ENCODE peak calls at places on chromosomes 5 and 9, in seven cellular contexts. One of them, this sample, is unnamed.

GRCh38 chr9:119368681-119369581 is at the start of gene BRINP1:
- DNase-seq in epithelial cell of proximal tubule: no peak
- DNase-seq in Right ventricle myocardium superior: peak; percentile 43
- DNase-seq in WERI-Rb-1: peak; percentile 94
- DNase-seq in T-helper 9 cell: no peak
- DNase-seq in AML-193: no peak
- DNase-seq in stimulated activated CD8-positive, alpha-beta memory T cell treated with anti-CD3 and anti-CD28 coated beads, Interleukin-4, amount 100 ng/mL, for 4 hours: no peak
- DNase-seq in this sample: no peak

GRCh38 chr5:168372351-168372946 is 81.0 kb downstream of the WWC1 start:
- DNase-seq in epithelial cell of proximal tubule: no peak
- DNase-seq in Right ventricle myocardium superior: no peak
- DNase-seq in WERI-Rb-1: peak; percentile 64
- DNase-seq in T-helper 9 cell: no peak
- DNase-seq in AML-193: no peak
- DNase-seq in stimulated activated CD8-positive, alpha-beta memory T cell treated with anti-CD3 and anti-CD28 coated beads, Interleukin-4, amount 100 ng/mL, for 4 hours: no peak
- DNase-seq in this sample: no peak

GRCh38 chr9:119273325-119273904 is 95.8 kb downstream of the BRINP1 start:
- DNase-seq in epithelial cell of proximal tubule: peak; percentile 59
- DNase-seq in Right ventricle myocardium superior: no peak
- DNase-seq in WERI-Rb-1: no peak
- DNase-seq in T-helper 9 cell: no peak
- DNase-seq in AML-193: no peak
- DNase-seq in stimulated activated CD8-positive, alpha-beta memory T cell treated with anti-CD3 and anti-CD28 coated beads, Interleukin-4, amount 100 ng/mL, for 4 hours: no peak
- DNase-seq in this sample: no peak

GRCh38 chr9:70563437-70564204 is 149.2 kb upstream of the KLF9 start:
- DNase-seq in epithelial cell of proximal tubule: peak; percentile 27
- DNase-seq in Right ventricle myocardium superior: no peak
- DNase-seq in WERI-Rb-1: no peak
- DNase-seq in T-helper 9 cell: no peak
- DNase-seq in AML-193: peak; percentile 88
- DNase-seq in stimulated activated CD8-positive, alpha-beta memory T cell treated with anti-CD3 and anti-CD28 coated beads, Interleukin-4, amount 100 ng/mL, for 4 hours: no peak
- DNase-seq in this sample: no peak

GRCh38 chr9:107547303-107547702 is 57.7 kb upstream of the KLF4 start:
- DNase-seq in epithelial cell of proximal tubule: no peak
- DNase-seq in Right ventricle myocardium superior: no peak
- DNase-seq in WERI-Rb-1: no peak
- DNase-seq in T-helper 9 cell: no peak
- DNase-seq in AML-193: no peak
- DNase-seq in stimulated activated CD8-positive, alpha-beta memory T cell treated with anti-CD3 and anti-CD28 coated beads, Interleukin-4, amount 100 ng/mL, for 4 hours: no peak
- DNase-seq in this sample: no peak

GRCh38 chr9:108182950-108183381 is 672.8 kb downstream of the ACTL7B start:
- DNase-seq in epithelial cell of proximal tubule: no peak
- DNase-seq in Right ventricle myocardium superior: no peak
- DNase-seq in WERI-Rb-1: no peak
- DNase-seq in T-helper 9 cell: no peak
- DNase-seq in AML-193: no peak
- DNase-seq in stimulated activated CD8-positive, alpha-beta memory T cell treated with anti-CD3 and anti-CD28 coated beads, Interleukin-4, amount 100 ng/mL, for 4 hours: no peak
- DNase-seq in this sample: no peak

GRCh38 chr9:87710448-87710847 is 15.5 kb upstream of the CTSL start:
- DNase-seq in epithelial cell of proximal tubule: no peak
- DNase-seq in Right ventricle myocardium superior: no peak
- DNase-seq in WERI-Rb-1: no peak
- DNase-seq in T-helper 9 cell: no peak
- DNase-seq in AML-193: no peak
- DNase-seq in stimulated activated CD8-positive, alpha-beta memory T cell treated with anti-CD3 and anti-CD28 coated beads, Interleukin-4, amount 100 ng/mL, for 4 hours: no peak
- DNase-seq in this sample: no peak

GRCh38 chr5:178564386-178564785 is 25.8 kb downstream of the COL23A1 start:
- DNase-seq in epithelial cell of proximal tubule: no peak
- DNase-seq in Right ventricle myocardium superior: no peak
- DNase-seq in WERI-Rb-1: no peak
- DNase-seq in T-helper 9 cell: no peak
- DNase-seq in AML-193: no peak
- DNase-seq in stimulated activated CD8-positive, alpha-beta memory T cell treated with anti-CD3 and anti-CD28 coated beads, Interleukin-4, amount 100 ng/mL, for 4 hours: no peak
- DNase-seq in this sample: no peak